ENCODE peak calls at places on chromosomes 1 and 21, in nine cellular contexts. D, X, Z, Y, H, N, R, J and O are unnamed samples.

GRCh38 chr1:168469690-168470089 is 74.1 kb downstream of the XCL2 start:
- DNase-seq in D (peak; percentile 34), Z (peak; percentile 40), Y (peak; percentile 18), J (no peak), H (no peak), X (peak; percentile 17), R (no peak), N (no peak), O (peak; percentile 78)

GRCh38 chr1:230858918-230859819 is 9.2 kb downstream of the C1orf198 start:
- DNase-seq in J (no peak), R (no peak), D (no peak), Y (peak; percentile 40), H (peak; percentile 53), N (no peak), Z (peak; percentile 84), X (no peak), O (no peak)

GRCh38 chr1:187264995-187265602 is 436.4 kb downstream of the PLA2G4A start:
- DNase-seq in R (no peak), Y (no peak), Z (peak; percentile 73), X (peak; percentile 70), H (peak; percentile 71), N (no peak), D (no peak), J (peak; percentile 69), O (no peak)

GRCh38 chr1:117754061-117754969 is 148.5 kb downstream of the TENT5C start:
- DNase-seq in D (peak; percentile 72), N (peak; percentile 70), Z (peak; percentile 59), Y (no peak), H (peak; percentile 77), X (peak; percentile 71), J (peak; percentile 70), R (peak; percentile 71), O (no peak)

GRCh38 chr1:171434717-171435346 is 50.5 kb upstream of the PRRC2C start:
- DNase-seq in N (no peak), Y (no peak), D (no peak), R (no peak), J (no peak), H (no peak), Z (peak; percentile 84), X (peak; percentile 84), O (no peak)

GRCh38 chr1:116569776-116570357 is 959 bp downstream of the CD58 start:
- DNase-seq in Y (no peak), Z (no peak), X (no peak), N (no peak), D (peak; percentile 58), H (peak; percentile 29), R (peak; percentile 70), J (peak; percentile 34), O (peak; percentile 91)

GRCh38 chr1:108715932-108716331 is 3.2 kb downstream of the FNDC7 start:
- DNase-seq in J (no peak), X (no peak), N (no peak), Z (no peak), Y (no peak), H (no peak), D (no peak), R (no peak), O (no peak)

GRCh38 chr1:232988572-232989040 is 38.2 kb downstream of the NTPCR start:
- DNase-seq in Z (peak; percentile 82), N (no peak), H (no peak), R (no peak), J (no peak), Y (no peak), X (no peak), D (no peak), O (no peak)

GRCh38 chr1:231395051-231395995 is 26.8 kb downstream of the EGLN1 start:
- DNase-seq in H (peak; percentile 53), Z (peak; percentile 98), X (peak; percentile 93), D (no peak), J (no peak), Y (no peak), R (no peak), N (no peak), O (no peak)

GRCh38 chr1:220999872-221000863 is 120.9 kb downstream of the HLX start:
- DNase-seq in D (no peak), N (no peak), X (no peak), R (no peak), Y (no peak), J (no peak), Z (no peak), H (no peak), O (no peak)

GRCh38 chr1:84365225-84366221 is 32.8 kb upstream of the DNASE2B start:
- DNase-seq in D (no peak), H (no peak), Y (no peak), N (no peak), J (no peak), X (peak; percentile 96), Z (peak; percentile 99), R (no peak), O (no peak)

GRCh38 chr1:172429324-172430127 is 9.0 kb downstream of the C1orf105 start:
- DNase-seq in Z (peak; percentile 70), N (no peak), X (peak; percentile 78), D (peak; percentile 36), R (no peak), H (peak; percentile 81), Y (no peak), J (peak; percentile 55), O (no peak)

GRCh38 chr1:176448340-176448739 is 14.6 kb upstream of the PAPPA2 start:
- DNase-seq in Z (no peak), J (no peak), H (no peak), R (no peak), X (no peak), N (no peak), Y (no peak), D (no peak), O (no peak)

GRCh38 chr1:200969726-200970521 is 53.6 kb downstream of the KIF21B start:
- DNase-seq in D (no peak), H (no peak), X (no peak), N (no peak), Z (no peak), J (no peak), R (peak; percentile 39), Y (peak; percentile 23), O (no peak)

GRCh38 chr1:37741130-37741529 is 23.8 kb downstream of the EPHA10 start:
- DNase-seq in Z (peak; percentile 6), Y (peak; percentile 40), R (no peak), D (no peak), N (no peak), J (no peak), X (no peak), H (peak; percentile 54), O (no peak)

GRCh38 chr1:20398744-20399143 is 87.3 kb downstream of the CAMK2N1 start:
- DNase-seq in J (no peak), R (no peak), H (no peak), Y (no peak), D (no peak), X (no peak), N (no peak), Z (no peak), O (no peak)

GRCh38 chr1:244330318-244330625 is 121.4 kb downstream of the ADSS2 start:
- DNase-seq in N (no peak), R (no peak), D (no peak), H (no peak), X (no peak), Y (no peak), Z (no peak), J (no peak), O (no peak)

GRCh38 chr1:234597894-234598293 is 12.1 kb downstream of the IRF2BP2 start:
- DNase-seq in D (peak; percentile 55), Z (peak; percentile 66), J (no peak), Y (no peak), N (no peak), X (peak; percentile 74), H (no peak), R (no peak), O (no peak)

GRCh38 chr1:231260351-231260750 is 19.3 kb downstream of the GNPAT start:
- DNase-seq in R (no peak), H (no peak), Y (no peak), D (no peak), N (no peak), X (peak; percentile 15), J (no peak), Z (no peak), O (no peak)

GRCh38 chr1:204923626-204924012 is 53.0 kb downstream of the NFASC start:
- DNase-seq in N (peak; percentile 55), R (no peak), D (no peak), H (no peak), X (no peak), Y (no peak), J (no peak), Z (no peak), O (no peak)
- H3K4me1 ChIP-seq in N (peaks cover 36% of the 10 kb centered on the region), R (no peaks in the 10 kb centered on the region), D (no peaks in the 10 kb centered on the region), H (peaks cover 9% of the 10 kb centered on the region), X (no peaks in the 10 kb centered on the region), Y (no peaks in the 10 kb centered on the region), J (no peaks in the 10 kb centered on the region), Z (no peaks in the 10 kb centered on the region), O (peaks cover 9% of the 10 kb centered on the region)

GRCh38 chr1:111392042-111392441 is 35.5 kb downstream of the OVGP1 start:
- DNase-seq in H (no peak), D (no peak), X (no peak), R (no peak), N (no peak), Y (no peak), Z (no peak), J (no peak), O (no peak)
- H3K27me3 ChIP-seq in H (no peaks in the 10 kb centered on the region), D (no peaks in the 10 kb centered on the region), X (peaks cover 4% of the 10 kb centered on the region), R (no peaks in the 10 kb centered on the region), N (no peaks in the 10 kb centered on the region), Y (no peaks in the 10 kb centered on the region), Z (peaks cover 29% of the 10 kb centered on the region), J (no peaks in the 10 kb centered on the region), O (no peaks in the 10 kb centered on the region)

GRCh38 chr1:155859881-155860841 is 794 bp downstream of the SYT11 start:
- DNase-seq in R (peak; percentile 59), H (peak; percentile 86), Z (peak; percentile 84), D (peak; percentile 33), N (peak; percentile 71), J (no peak), Y (peak; percentile 37), X (peak; percentile 88), O (peak; percentile 86)
- TF ChIP-seq POLR2A in R (no peak), H (no peak), Z (peak; percentile 70), D (no peak), N (peak; percentile 84), J (no peak), Y (no peak), X (peak; percentile 59), O (no peak)

DNA sequence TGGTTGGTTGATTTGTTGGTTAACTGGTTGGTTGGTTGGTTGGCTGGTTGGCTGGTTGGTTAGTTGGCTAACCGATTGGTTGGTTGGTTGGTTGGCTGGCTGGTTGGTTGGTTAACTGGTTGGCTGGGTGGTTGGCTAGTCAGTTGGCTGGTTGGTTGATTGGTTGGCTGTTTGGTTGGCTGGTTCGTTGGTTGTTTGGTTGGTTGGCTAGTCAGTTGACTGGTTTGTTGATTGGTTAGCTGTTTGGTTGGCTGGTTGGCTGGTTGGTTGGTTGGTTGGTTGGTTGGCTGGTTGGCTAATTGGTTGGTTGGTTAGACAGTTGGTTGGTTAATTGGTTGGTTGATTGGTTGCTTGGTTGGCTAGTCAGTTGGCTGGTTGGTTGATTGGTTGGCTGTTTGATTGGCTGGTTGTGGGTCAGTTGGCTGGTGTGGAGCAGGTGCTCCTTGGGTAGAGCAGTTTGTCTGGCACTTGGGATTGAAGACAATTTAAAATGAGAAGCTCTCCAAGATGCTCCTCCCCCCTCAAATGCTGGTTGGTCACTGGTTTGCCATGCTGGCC is 6.9 kb downstream of the RSPH1 start:
- DNase-seq in J (no peak), H (no peak), Z (no peak), R (no peak), D (no peak), X (no peak), Y (no peak), N (no peak), O (no peak)
- H3K4me1 ChIP-seq in J (no peaks in the 10 kb centered on the region), H (no peaks in the 10 kb centered on the region), Z (no peaks in the 10 kb centered on the region), R (no peaks in the 10 kb centered on the region), D (no peaks in the 10 kb centered on the region), X (no peaks in the 10 kb centered on the region), Y (no peaks in the 10 kb centered on the region), N (no peaks in the 10 kb centered on the region), O (peaks cover 5% of the 10 kb centered on the region)